ENCODE peak calls at places on chromosomes 13 and 19, in eight cellular contexts. P, O, M, J, X, U, H and T are unnamed samples.

GRCh38 chr19:45265375-45265774 is 14.3 kb downstream of the MARK4 start:
- DNase-seq in J (no peak), P (no peak), X (no peak), U (no peak), O (no peak), M (no peak), H (no peak), T (no peak)

GRCh38 chr19:39568604-39569003 is 28.6 kb upstream of the EID2 start:
- DNase-seq in X (no peak), P (no peak), J (no peak), H (no peak), O (no peak), M (no peak), U (no peak), T (no peak)

GRCh38 chr13:45194081-45194939 is 6.5 kb downstream of the KCTD4 start:
- DNase-seq in P (no peak), O (no peak), M (peak), U (no peak), X (no peak), J (no peak), H (no peak), T (no peak)

GRCh38 chr19:11268783-11269267 is 6.5 kb upstream of the DOCK6 start:
- DNase-seq in U (no peak), X (no peak), J (no peak), H (no peak), M (peak), P (no peak), O (no peak), T (no peak)

GRCh38 chr13:27556109-27556508 is 64.2 kb downstream of the LNX2 start:
- DNase-seq in U (no peak), X (no peak), P (peak), J (no peak), M (no peak), H (no peak), O (no peak), T (no peak)

GRCh38 chr19:10593820-10594637 is 6.9 kb upstream of the AP1M2 start:
- DNase-seq in P (no peak), M (peak), H (no peak), O (no peak), X (no peak), U (no peak), J (no peak), T (no peak)

GRCh38 chr19:31257426-31258130 is 91.7 kb downstream of the TSHZ3 start:
- DNase-seq in M (no peak), H (no peak), O (no peak), X (no peak), P (no peak), J (no peak), U (no peak), T (no peak)

GRCh38 chr19:51450730-51451307 is 7.4 kb downstream of the SIGLEC8 start:
- DNase-seq in H (no peak), O (no peak), M (no peak), P (no peak), U (no peak), J (peak), X (no peak), T (no peak)

GRCh38 chr19:16594681-16595091 is 22.5 kb upstream of the SLC35E1 start:
- DNase-seq in X (no peak), J (peak), O (no peak), M (no peak), U (peak), P (no peak), H (no peak), T (no peak)

GRCh38 chr13:40682449-40683240 is 16.2 kb upstream of the FOXO1 start:
- DNase-seq in U (no peak), J (peak), P (peak), M (no peak), X (peak), H (no peak), O (no peak), T (no peak)

GRCh38 chr19:49106648-49107135 is 7.5 kb upstream of the LIN7B start:
- DNase-seq in M (peak), P (no peak), X (peak), H (no peak), U (peak), J (peak), O (no peak), T (no peak)

GRCh38 chr13:24148414-24149305 is 11.9 kb upstream of the SPATA13 start:
- DNase-seq in H (no peak), O (no peak), U (no peak), J (no peak), P (peak), M (no peak), X (no peak), T (no peak)